ENCODE peak calls at places on chromosomes 6 and 20, in four cellular contexts. Q is thoracic aorta, T is IMR-90, D is heart left ventricle. B is an unnamed sample.

GRCh38 chr20:24289737-24290481 is 179.5 kb upstream of the SYNDIG1 start:
- DNase-seq in Q (no peak), T (no peak), D (no peak), B (no peak)

GRCh38 chr20:6562111-6562510 is 205.4 kb upstream of the BMP2 start:
- DNase-seq in Q (no peak), T (peak), D (no peak), B (no peak)

GRCh38 chr6:138287144-138287955 is 69.1 kb upstream of the PBOV1 start:
- DNase-seq in Q (no peak), T (no peak), D (no peak), B (no peak)

GRCh38 chr6:10030942-10031537 is 383.8 kb downstream of the TFAP2A start:
- DNase-seq in Q (no peak), T (no peak), D (no peak), B (no peak)

GRCh38 chr6:79946242-79946641 is 1.1 kb downstream of the ELOVL4 start:
- DNase-seq in Q (no peak), T (peak), D (no peak), B (no peak)

GRCh38 chr6:5028921-5029320 is 25.1 kb upstream of the RPP40 start:
- DNase-seq in Q (no peak), T (no peak), D (no peak), B (no peak)

GRCh38 chr20:54346269-54346668 is 129.1 kb upstream of the DOK5 start:
- DNase-seq in Q (no peak), T (no peak), D (no peak), B (no peak)

GRCh38 chr6:151671195-151671594 is 136.3 kb upstream of the ESR1 start:
- DNase-seq in Q (no peak), T (no peak), D (no peak), B (no peak)

GRCh38 chr6:72497186-72497585 is 124.7 kb upstream of the KCNQ5 start:
- DNase-seq in Q (no peak), T (no peak), D (no peak), B (no peak)

GRCh38 chr6:40394381-40394780 is 192.8 kb downstream of the LRFN2 start:
- DNase-seq in Q (no peak), T (no peak), D (no peak), B (no peak)

GRCh38 chr6:3398165-3398562 is 58.7 kb downstream of the SLC22A23 start:
- DNase-seq in Q (no peak), T (no peak), D (no peak), B (no peak)

GRCh38 chr6:114140416-114140815 is 169.5 kb upstream of the HDAC2 start:
- DNase-seq in Q (no peak), T (peak), D (no peak), B (no peak)

GRCh38 chr20:4130404-4131189 is 115.2 kb upstream of the RNF24 start:
- DNase-seq in Q (no peak), T (peak), D (no peak), B (no peak)

GRCh38 chr6:73503027-73503772 is 17.6 kb downstream of the EEF1A1 start:
- DNase-seq in Q (no peak), T (no peak), D (no peak), B (no peak)

GRCh38 chr6:170248111-170248805 is 42.6 kb downstream of the DLL1 start:
- DNase-seq in Q (no peak), T (no peak), D (no peak), B (no peak)

GRCh38 chr6:136706431-136706830 is 85.8 kb downstream of the MAP3K5 start:
- DNase-seq in Q (no peak), T (no peak), D (no peak), B (no peak)
- H3K27ac ChIP-seq in Q (no peak), T (no peak), D (no peak), B (no peak)

DNA sequence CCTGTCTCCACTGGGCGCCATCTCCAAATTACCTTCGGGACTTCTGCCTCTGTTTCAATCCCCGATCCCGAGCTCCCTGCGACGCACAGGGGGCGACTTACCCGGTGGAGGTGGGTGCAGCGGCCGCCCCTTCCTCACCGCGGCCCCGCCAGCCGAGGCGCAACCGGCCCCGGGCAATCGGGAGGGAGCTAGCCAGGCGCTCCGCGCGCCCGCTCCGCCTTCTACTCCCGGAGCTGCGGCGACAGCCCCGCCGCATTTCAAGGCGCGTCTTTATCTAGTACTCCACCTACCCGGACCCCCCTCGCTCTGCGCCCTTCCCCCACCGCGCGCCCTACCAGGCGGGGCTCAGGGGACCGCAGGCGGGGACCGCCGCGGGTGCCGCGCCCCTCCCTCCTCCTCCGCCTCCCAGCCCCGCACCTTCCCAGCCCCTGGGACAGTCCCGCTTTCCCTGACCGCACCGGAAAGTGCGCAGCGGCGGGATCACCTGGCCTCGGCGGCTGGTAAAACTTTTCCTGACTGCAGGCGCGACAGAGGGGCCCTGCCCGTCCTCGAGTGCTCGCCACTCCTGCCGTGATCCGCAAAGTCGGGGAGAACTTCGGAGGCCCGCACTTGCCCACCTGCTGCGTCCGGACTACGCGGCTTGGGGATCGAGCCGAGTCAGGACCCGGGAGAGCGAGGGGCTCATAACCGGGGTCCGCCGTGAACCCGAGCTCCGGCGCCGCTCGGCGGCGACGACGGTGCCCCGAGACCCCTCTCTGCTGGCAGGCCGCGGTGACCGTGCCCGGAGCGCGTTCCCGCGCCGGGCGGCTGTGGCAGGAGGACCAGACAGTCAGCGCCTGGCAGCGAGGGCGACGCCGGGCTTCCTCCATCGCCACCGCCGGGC is 8.0 kb upstream of the NKX2-2 start:
- DNase-seq in Q (no peak), T (no peak), D (no peak), B (no peak)
- H3K4me3 ChIP-seq in Q (no peak), T (no peak), D (peak), B (no peak)

GRCh38 chr6:63571382-63571882 is 848 bp upstream of the LOC128125822 start:
- DNase-seq in Q (no peak), T (no peak), D (no peak), B (no peak)
- TF ChIP-seq CTCF in Q (no peak), T (no peak), D (no peak), B (peak)

GRCh38 chr6:166729658-166730057 is 102.6 kb upstream of the RPS6KA2 start:
- DNase-seq in Q (no peak), T (no peak), D (no peak), B (no peak)
- H3K27ac ChIP-seq in Q (no peak), T (no peak), D (no peak), B (no peak)

GRCh38 chr20:2814076-2814475 is 711 bp upstream of the C20orf141 start:
- DNase-seq in Q (no peak), T (peak), D (no peak), B (no peak)
- H3K4me3 ChIP-seq in Q (no peak), T (no peak), D (no peak), B (no peak)

GRCh38 chr6:105001906-105002305 is 45.0 kb downstream of the LIN28B start:
- DNase-seq in Q (no peak), T (no peak), D (no peak), B (no peak)

GRCh38 chr6:105001063-105001462 is 44.2 kb downstream of the LIN28B start:
- DNase-seq in Q (no peak), T (no peak), D (no peak), B (no peak)

DNA sequence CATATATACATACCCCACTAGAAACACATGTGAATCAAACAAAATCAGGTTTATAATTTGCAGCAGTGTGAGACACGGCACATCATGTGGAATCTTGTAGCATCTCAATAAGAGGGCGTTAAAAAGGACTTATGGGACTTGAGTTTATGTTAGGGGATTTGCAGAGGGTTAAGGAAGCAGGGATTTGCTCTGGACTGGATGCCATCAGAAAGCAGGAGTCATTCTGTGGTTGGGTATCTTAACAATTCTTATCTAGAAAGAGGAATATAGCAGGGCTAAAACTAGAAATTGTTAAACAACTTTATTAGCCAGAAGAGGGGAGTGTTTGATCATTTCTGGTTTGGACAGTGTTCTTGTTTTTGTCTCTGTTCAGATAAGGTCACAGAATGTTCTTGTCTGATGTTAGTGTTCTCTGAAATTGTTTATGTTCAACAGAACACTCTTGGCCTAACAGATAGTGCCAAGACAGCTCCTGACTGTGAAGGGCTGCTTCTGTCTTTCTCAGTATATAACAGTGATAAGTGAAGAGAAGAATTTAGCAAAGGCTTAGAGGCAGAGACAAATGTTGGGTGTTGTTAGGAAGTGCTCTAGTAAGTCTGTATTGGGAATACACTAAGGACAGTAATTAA is 39.2 kb downstream of the LIN28B start:
- DNase-seq in Q (no peak), T (peak), D (no peak), B (no peak)
- TF ChIP-seq CTCF in Q (no peak), T (peak), D (no peak), B (no peak)

DNA sequence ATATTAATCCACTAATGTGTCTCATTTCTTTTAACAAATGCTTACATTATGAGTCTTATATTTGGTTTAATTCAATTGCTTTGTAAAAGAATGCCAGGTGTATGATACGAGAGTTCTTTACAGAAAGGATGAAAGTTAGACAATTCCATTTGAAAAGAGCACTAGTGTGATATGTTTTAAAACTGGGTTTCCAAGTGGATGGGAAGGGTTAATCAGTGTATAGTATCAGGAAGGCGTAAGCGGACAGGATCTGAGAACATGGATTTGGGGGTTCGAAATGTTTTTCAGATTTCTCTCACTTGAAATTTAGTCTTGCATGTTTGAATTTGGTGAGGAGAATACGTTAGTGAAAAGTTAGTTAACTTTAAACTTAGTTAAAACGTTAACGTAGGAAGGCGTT is 2.6 kb downstream of the FOXO3 start:
- DNase-seq in Q (no peak), T (no peak), D (no peak), B (no peak)
- H3K27ac ChIP-seq in Q (peak), T (no peak), D (peak), B (no peak)

DNA sequence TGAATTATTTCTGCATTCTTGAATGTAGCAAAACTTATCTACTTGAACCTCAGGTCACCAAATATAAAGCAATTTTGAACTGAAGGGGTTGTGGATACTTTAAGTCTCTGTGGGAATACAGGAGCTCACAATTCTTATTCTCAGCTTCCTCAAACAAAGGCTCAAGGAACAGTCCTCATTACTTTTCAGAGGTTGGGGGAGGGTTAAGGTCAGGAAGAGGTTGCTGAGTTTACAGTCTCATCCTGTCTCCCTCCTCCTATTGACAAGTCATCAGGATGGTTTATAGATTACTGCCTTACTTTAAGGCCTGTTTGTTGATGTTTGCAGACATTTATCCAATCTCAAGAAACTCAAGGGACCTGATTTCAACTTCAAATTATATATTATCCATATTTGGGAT is 143.6 kb upstream of the SPACA1 start:
- DNase-seq in Q (no peak), T (no peak), D (no peak), B (no peak)
- H3K4me3 ChIP-seq in Q (no peak), T (no peak), D (no peak), B (no peak)

B was measured in AG04450.